ENCODE peak calls at places on chromosomes 5 and 9, in five cellular contexts. A is right lobe of liver; U is breast epithelium; E is CD4-positive, alpha-beta T cell; O is A549. M is an unnamed sample.

GRCh38 chr9:68515304-68516017 is 25.2 kb downstream of the TMEM252 start:
- DNase-seq in A (no peak), E (no peak), U (no peak), O (peak), M (no peak)

GRCh38 chr5:169183581-169183980 is 117.4 kb downstream of the SLIT3 start:
- DNase-seq in A (no peak), U (no peak), E (no peak), O (no peak), M (no peak)

GRCh38 chr9:89621031-89621430 is 16.2 kb downstream of the GADD45G start:
- DNase-seq in A (no peak), O (no peak), U (no peak), E (no peak), M (no peak)

GRCh38 chr5:79687911-79688310 is 1.7 kb upstream of the CMYA5 start:
- DNase-seq in E (no peak), O (no peak), U (no peak), A (no peak), M (no peak)

GRCh38 chr5:132474881-132475511 is 15.6 kb downstream of the IRF1 start:
- DNase-seq in O (no peak), U (no peak), E (peak), A (no peak), M (peak)

GRCh38 chr9:131503626-131504465 is 1.1 kb downstream of the POMT1 start:
- DNase-seq in E (peak), A (no peak), U (no peak), O (peak), M (peak)

GRCh38 chr5:172909931-172910502 is 49.2 kb upstream of the RPL26L1 start:
- DNase-seq in U (no peak), O (peak), E (no peak), A (no peak), M (no peak)

GRCh38 chr5:40332945-40333344 is 346.8 kb upstream of the PTGER4 start:
- DNase-seq in U (no peak), A (no peak), O (no peak), E (no peak), M (no peak)

GRCh38 chr5:161498531-161498930 is 48.0 kb downstream of the GABRB2 start:
- DNase-seq in A (no peak), U (no peak), O (no peak), E (no peak), M (no peak)

GRCh38 chr5:33233013-33233463 is 207.7 kb upstream of the TARS1 start:
- DNase-seq in A (no peak), E (no peak), U (no peak), O (no peak), M (no peak)

GRCh38 chr9:123267481-123268239 is 726 bp downstream of the STRBP start:
- DNase-seq in E (peak), O (no peak), A (peak), U (no peak), M (peak)

GRCh38 chr5:125277494-125278154 is 531.2 kb upstream of the ZNF608 start:
- DNase-seq in O (peak), A (no peak), E (no peak), U (no peak), M (no peak)

GRCh38 chr9:76545191-76545590 is 86.2 kb downstream of the GCNT1 start:
- DNase-seq in O (no peak), A (no peak), E (no peak), U (no peak), M (no peak)

GRCh38 chr5:95961617-95962474 is at the start of gene ELL2:
- DNase-seq in U (peak), O (peak), E (peak), A (peak), M (peak)

GRCh38 chr9:31823365-31823764 is 561.1 kb upstream of the ACO1 start:
- DNase-seq in O (no peak), A (no peak), E (no peak), U (no peak), M (no peak)

GRCh38 chr5:38556599-38557308 is at the start of gene LIFR:
- DNase-seq in O (peak), A (peak), E (peak), U (peak), M (peak)

GRCh38 chr9:76652894-76653293 is 111.3 kb upstream of the PCA3 start:
- DNase-seq in O (no peak), U (no peak), A (no peak), E (no peak), M (no peak)

GRCh38 chr9:111153973-111154590 is 115.8 kb upstream of the LPAR1 start:
- DNase-seq in O (no peak), A (no peak), U (no peak), E (no peak), M (no peak)

GRCh38 chr9:101594796-101595195 is at the start of gene PPP3R2:
- DNase-seq in O (no peak), E (no peak), U (no peak), A (no peak), M (no peak)

GRCh38 chr9:89623925-89624420 is 19.2 kb downstream of the GADD45G start:
- DNase-seq in A (no peak), E (no peak), O (no peak), U (no peak), M (no peak)

GRCh38 chr5:10632110-10632903 is 68.4 kb downstream of the ANKRD33B start:
- DNase-seq in A (no peak), E (no peak), U (no peak), O (no peak), M (no peak)

GRCh38 chr5:149210229-149210628 is 61.4 kb upstream of the AFAP1L1 start:
- DNase-seq in E (no peak), U (no peak), O (no peak), A (no peak), M (no peak)

GRCh38 chr5:31962928-31963327 is 211.2 kb downstream of the GOLPH3 start:
- DNase-seq in E (no peak), O (no peak), A (no peak), U (peak), M (no peak)

GRCh38 chr5:31954091-31954490 is 220.0 kb downstream of the GOLPH3 start:
- DNase-seq in A (no peak), U (no peak), O (no peak), E (no peak), M (no peak)

GRCh38 chr5:31952034-31952433 is 222.1 kb downstream of the GOLPH3 start:
- DNase-seq in E (no peak), O (no peak), A (no peak), U (no peak), M (no peak)

GRCh38 chr5:31962321-31962720 is 211.8 kb downstream of the GOLPH3 start:
- DNase-seq in E (no peak), A (no peak), U (no peak), O (no peak), M (peak)

GRCh38 chr5:31957151-31957550 is 217.0 kb downstream of the GOLPH3 start:
- DNase-seq in E (no peak), O (no peak), U (no peak), A (no peak), M (no peak)
- H3K27ac ChIP-seq in E (no peak), O (no peak), U (no peak), A (no peak), M (no peak)

GRCh38 chr5:113909782-113910181 is 396.3 kb downstream of the YTHDC2 start:
- DNase-seq in O (no peak), A (no peak), U (no peak), E (no peak), M (no peak)
- H3K27ac ChIP-seq in O (no peak), A (no peak), U (no peak), E (no peak), M (no peak)

DNA sequence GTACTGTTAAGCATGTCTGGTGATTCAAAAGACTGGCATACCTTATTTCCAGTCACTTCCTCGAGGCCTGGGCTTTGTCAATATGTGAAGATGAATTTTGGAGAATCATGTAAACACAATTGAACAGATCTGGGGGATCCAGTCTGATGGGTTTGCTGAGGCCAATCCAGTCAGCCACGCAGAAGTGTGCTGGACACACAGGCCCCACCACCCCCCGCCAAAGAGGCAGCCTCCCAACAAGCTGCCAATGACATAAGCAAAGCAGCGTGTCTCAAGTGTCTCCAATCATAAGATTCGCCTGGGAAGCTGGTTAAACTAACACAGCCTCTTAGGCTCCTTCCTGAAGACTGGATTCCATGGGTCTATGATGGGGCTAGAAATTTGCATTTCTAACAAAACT is 192.9 kb upstream of the KLF9 start:
- DNase-seq in A (no peak), U (no peak), E (no peak), O (no peak), M (no peak)
- H3K27ac ChIP-seq in A (no peak), U (no peak), E (no peak), O (no peak), M (no peak)

DNA sequence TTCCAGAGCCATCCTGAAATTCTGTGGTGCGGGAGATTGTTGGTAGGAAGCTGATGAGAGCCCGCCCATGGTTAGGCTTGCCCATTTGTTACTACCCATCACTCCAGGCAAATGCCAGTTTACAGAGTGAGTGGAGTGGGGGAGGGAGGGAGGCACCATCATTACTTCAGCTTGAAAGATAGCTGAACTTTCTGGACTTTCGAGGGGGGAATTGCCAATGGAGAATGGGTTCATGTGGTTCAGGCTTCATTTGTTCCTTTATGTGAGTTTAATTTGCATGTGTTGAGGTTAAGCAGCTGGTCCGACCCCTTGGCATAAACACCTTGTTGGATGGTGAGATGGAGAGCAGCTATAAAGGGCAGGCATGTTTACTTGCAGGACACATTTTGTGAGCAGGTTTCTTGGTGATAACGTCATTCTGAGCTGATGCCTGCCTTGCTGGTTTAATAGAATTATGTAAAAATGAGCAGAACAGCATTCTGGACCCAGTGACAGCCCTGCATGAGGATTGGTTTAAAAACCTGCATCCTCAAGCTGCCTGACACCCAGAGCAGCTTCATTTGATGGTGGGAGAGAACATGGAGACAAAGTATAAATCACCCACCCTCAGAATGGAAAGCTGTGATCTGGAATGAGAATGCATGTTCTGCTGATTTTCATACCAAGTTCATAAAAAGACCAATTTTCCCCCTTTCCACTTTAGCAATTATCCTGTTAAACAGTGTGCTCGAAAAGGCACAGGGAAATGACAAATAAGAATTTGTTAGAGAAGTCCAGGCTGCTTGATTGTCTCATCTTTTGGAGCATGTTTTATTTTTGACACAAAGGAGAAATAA is 106.3 kb downstream of the TRIO start:
- DNase-seq in A (no peak), O (no peak), U (no peak), E (no peak), M (no peak)
- H3K27ac ChIP-seq in A (no peak), O (peak), U (no peak), E (no peak), M (peak)

GRCh38 chr5:160033546-160034252 is 24.8 kb downstream of the TTC1 start:
- DNase-seq in O (no peak), A (no peak), U (no peak), E (no peak), M (no peak)

GRCh38 chr5:160036243-160036642 is 27.3 kb downstream of the TTC1 start:
- DNase-seq in O (no peak), E (no peak), U (no peak), A (no peak), M (peak)

GRCh38 chr5:160029004-160029403 is 20.1 kb downstream of the TTC1 start:
- DNase-seq in U (no peak), E (no peak), A (no peak), O (no peak), M (no peak)

GRCh38 chr5:160029540-160030139 is 20.7 kb downstream of the TTC1 start:
- DNase-seq in O (no peak), A (no peak), U (no peak), E (no peak), M (no peak)

DNA sequence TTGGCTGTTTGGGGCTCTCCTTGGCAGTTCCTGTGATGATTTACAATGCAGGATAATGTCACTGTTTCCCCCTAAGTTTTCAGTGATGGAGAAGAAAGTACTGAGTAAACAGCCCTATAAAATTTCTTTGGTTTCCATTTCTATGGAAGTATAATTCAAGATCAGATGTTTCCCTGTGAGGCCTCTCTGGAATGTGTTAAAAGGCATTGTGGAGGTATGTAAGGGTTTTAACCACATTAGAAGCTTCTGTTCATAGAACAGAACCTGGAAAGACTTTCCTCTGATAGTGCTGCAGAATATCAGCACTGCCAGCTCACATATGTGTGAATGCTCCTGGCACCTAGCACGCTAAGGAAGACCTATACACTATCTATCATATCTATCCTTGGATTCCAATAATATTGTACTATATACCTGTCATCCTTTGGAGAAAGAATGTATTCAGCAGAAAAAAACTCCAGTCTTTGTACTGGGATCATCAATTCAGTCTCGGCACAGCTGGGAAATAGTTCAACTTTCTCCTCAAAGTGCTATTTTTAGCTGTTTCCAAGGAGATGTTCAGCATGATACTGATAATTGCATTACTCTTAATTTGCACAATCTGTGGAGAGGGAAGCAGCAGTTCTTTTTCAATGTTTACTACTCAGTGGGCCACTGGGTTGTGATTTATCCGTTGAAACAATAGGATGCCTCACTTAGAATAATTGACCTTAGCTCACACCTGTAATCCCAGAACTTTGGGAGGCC is 21.9 kb downstream of the TTC1 start:
- DNase-seq in O (no peak), U (no peak), E (no peak), A (no peak), M (no peak)
- H3K27ac ChIP-seq in O (no peak), U (peak), E (no peak), A (no peak), M (no peak)

DNA sequence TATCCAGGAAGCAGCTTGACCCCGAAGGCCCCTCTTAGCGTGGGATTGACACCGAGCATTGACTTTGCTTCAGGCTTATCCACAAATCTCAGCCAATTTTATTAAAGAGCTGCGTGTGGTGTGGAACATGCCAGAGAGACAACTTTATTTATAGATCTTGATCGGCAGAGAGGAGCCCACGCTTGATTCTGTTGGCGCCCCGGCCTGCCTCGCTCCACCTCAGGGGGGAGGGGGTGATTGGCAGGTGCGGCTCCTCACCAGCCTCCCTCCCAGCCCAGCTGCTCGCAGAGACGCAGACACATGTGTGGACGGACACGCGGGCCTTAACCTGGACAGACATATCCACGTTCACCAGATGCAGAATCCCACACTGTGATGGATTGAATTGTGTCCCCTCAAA is 120.5 kb upstream of the MVB12B start:
- DNase-seq in U (no peak), A (no peak), E (no peak), O (no peak), M (peak)
- H3K27ac ChIP-seq in U (no peak), A (no peak), E (no peak), O (no peak), M (peak)

M was measured in endodermal cell.